ENCODE peak calls at places on chromosomes 13 and 19, in five cellular contexts. F is IMR-90, B is A549, X is K562, I is HepG2. A is an unnamed sample.
A peak's percentile ranks its signal among the peaks of the same experiment; 100 is the strongest.

GRCh38 chr13:95457294-95457693 is 95.2 kb upstream of the CLDN10 start:
- DNase-seq in B (no peak), I (no peak), F (peak; percentile 10), X (no peak), A (no peak)

GRCh38 chr13:27851481-27851880 is 59.2 kb downstream of the GSX1 start:
- DNase-seq in X (no peak), F (no peak), I (no peak), B (no peak), A (no peak)

GRCh38 chr13:44840131-44840530 is 149.1 kb downstream of the NUFIP1 start:
- DNase-seq in B (no peak), I (no peak), F (no peak), X (no peak), A (no peak)

GRCh38 chr19:51020988-51021651 is 1.6 kb upstream of the KLK10 start:
- DNase-seq in I (peak; percentile 40), B (peak; percentile 64), X (peak; percentile 48), F (peak; percentile 51), A (no peak)

GRCh38 chr19:3533020-3533408 is 6.0 kb upstream of the TEKTIP1 start:
- DNase-seq in F (no peak), I (no peak), X (no peak), B (no peak), A (no peak)

GRCh38 chr13:98370806-98371553 is 193.9 kb upstream of the RNF113B start:
- DNase-seq in B (no peak), X (no peak), I (no peak), F (peak; percentile 97), A (no peak)

GRCh38 chr19:48085077-48085476 is 25.5 kb downstream of the PLA2G4C start:
- DNase-seq in B (no peak), I (no peak), F (no peak), X (no peak), A (no peak)

GRCh38 chr19:35208121-35208520 is 20.4 kb downstream of the FAM187B start:
- DNase-seq in X (no peak), I (no peak), F (no peak), B (no peak), A (no peak)

GRCh38 chr13:81184556-81185265 is 843.8 kb upstream of the SPRY2 start:
- DNase-seq in B (no peak), X (no peak), F (peak; percentile 4), I (no peak), A (no peak)

GRCh38 chr13:106744516-106744915 is 176.6 kb upstream of the ARGLU1 start:
- DNase-seq in I (no peak), F (no peak), X (no peak), B (no peak), A (no peak)

GRCh38 chr13:43072394-43072793 is 49.0 kb downstream of the DNAJC15 start:
- DNase-seq in X (no peak), B (no peak), I (no peak), F (no peak), A (no peak)

GRCh38 chr19:48565090-48565489 is 13.1 kb downstream of the SULT2B1 start:
- DNase-seq in I (peak; percentile 88), F (peak; percentile 83), B (peak; percentile 71), X (no peak), A (no peak)

GRCh38 chr19:2053601-2054389 is 2.8 kb upstream of the MKNK2 start:
- DNase-seq in I (no peak), X (no peak), F (peak; percentile 23), B (no peak), A (no peak)

GRCh38 chr13:64525687-64526086 is 2704.4 kb downstream of the PCDH9 start:
- DNase-seq in B (no peak), I (no peak), X (no peak), F (no peak), A (no peak)

GRCh38 chr19:3243851-3244700 is 19.6 kb downstream of the CELF5 start:
- DNase-seq in I (peak; percentile 55), X (peak; percentile 48), B (no peak), F (peak; percentile 56), A (no peak)

GRCh38 chr13:85586422-85586831 is 212.8 kb downstream of the SLITRK6 start:
- DNase-seq in X (no peak), B (no peak), F (peak; percentile 85), I (no peak), A (no peak)

GRCh38 chr19:2226051-2226839 is 9.9 kb downstream of the PLEKHJ1 start:
- DNase-seq in I (no peak), B (no peak), F (no peak), X (no peak), A (no peak)

GRCh38 chr19:5030136-5030820 is 61.4 kb downstream of the KDM4B start:
- DNase-seq in X (no peak), F (no peak), B (no peak), I (no peak), A (no peak)

GRCh38 chr13:40352807-40353562 is 313.5 kb downstream of the FOXO1 start:
- DNase-seq in F (no peak), X (no peak), B (no peak), I (no peak), A (no peak)

GRCh38 chr13:66933994-66934393 is 296.1 kb downstream of the PCDH9 start:
- DNase-seq in B (peak; percentile 15), X (peak; percentile 23), F (peak; percentile 90), I (no peak), A (no peak)

GRCh38 chr19:50896591-50897190 is 14.5 kb downstream of the KLK4 start:
- DNase-seq in X (peak; percentile 40), F (peak; percentile 65), I (peak; percentile 26), B (no peak), A (no peak)

GRCh38 chr13:97753942-97754670 is 199.4 kb upstream of the IPO5 start:
- DNase-seq in B (no peak), F (no peak), X (peak; percentile 17), I (no peak), A (no peak)

GRCh38 chr19:4186087-4186993 is 3.9 kb downstream of the ANKRD24 start:
- DNase-seq in B (peak; percentile 83), X (peak; percentile 90), F (peak; percentile 58), I (peak; percentile 67), A (peak; percentile 66)

GRCh38 chr13:91661692-91662490 is 263.5 kb downstream of the GPC5 start:
- DNase-seq in I (no peak), F (no peak), B (no peak), X (no peak), A (no peak)

GRCh38 chr13:109251958-109252357 is 534.4 kb downstream of the IRS2 start:
- DNase-seq in F (no peak), I (no peak), X (no peak), B (no peak), A (no peak)

GRCh38 chr13:33251131-33251629 is 34.4 kb downstream of the STARD13 start:
- DNase-seq in B (no peak), I (no peak), F (peak; percentile 99), X (no peak), A (no peak)

GRCh38 chr13:20796791-20797513 is 23.2 kb upstream of the EEF1AKMT1 start:
- DNase-seq in X (no peak), B (no peak), I (no peak), F (peak; percentile 39), A (no peak)

GRCh38 chr19:5329141-5329540 is 11.5 kb downstream of the PTPRS start:
- DNase-seq in X (no peak), F (no peak), B (no peak), I (no peak), A (no peak)

GRCh38 chr13:113801289-113801961 is 42.4 kb downstream of the TMEM255B start:
- DNase-seq in I (no peak), X (no peak), B (no peak), F (no peak), A (no peak)

GRCh38 chr13:42991892-42992584 is at the start of gene EPSTI1:
- DNase-seq in F (peak; percentile 74), X (peak; percentile 31), B (no peak), I (no peak), A (peak; percentile 76)

GRCh38 chr19:18588611-18589379 is at the start of gene REX1BD:
- DNase-seq in F (peak; percentile 68), X (peak; percentile 86), B (no peak), I (peak; percentile 78), A (no peak)

GRCh38 chr19:33497778-33498175 is 23.8 kb downstream of the PEPD start:
- DNase-seq in F (no peak), I (no peak), B (no peak), X (no peak), A (no peak)

GRCh38 chr13:112444001-112444311 is 67.8 kb downstream of the SPACA7 start:
- DNase-seq in X (peak; percentile 70), B (peak; percentile 38), I (peak; percentile 44), F (peak; percentile 42), A (peak; percentile 64)
- TF ChIP-seq MAFK in X (no peak), B (no peak), I (no peak), F (no peak), A (no peak)

DNA sequence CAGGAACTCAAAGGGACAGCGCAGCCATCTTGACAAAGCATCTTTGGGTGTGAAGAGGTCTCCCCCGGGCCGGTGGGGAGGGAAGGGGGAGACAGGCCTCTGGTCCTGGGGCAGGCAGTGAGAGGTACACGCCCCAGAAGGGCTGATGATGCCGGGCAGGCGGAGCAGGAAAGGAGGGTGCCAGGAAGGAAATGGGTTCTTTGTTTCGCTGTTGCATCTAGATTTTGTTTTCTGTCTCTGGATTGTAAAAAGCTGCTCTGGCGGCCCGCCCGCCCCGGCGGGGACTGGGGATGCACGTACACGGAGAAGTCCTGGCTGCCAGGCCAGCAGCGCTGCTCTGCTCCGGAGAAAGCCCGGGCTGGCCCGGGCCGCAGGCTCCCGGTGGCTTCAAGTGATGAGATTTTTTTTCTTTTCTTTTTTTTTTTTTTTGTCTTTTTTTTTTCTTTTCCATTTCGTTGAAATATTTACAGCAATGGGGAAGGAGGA is 13.2 kb upstream of the ASF1B start:
- DNase-seq in B (no peak), F (no peak), I (no peak), X (no peak), A (no peak)
- H3K4me2 ChIP-seq in B (no peak overlapping the region), F (no peak overlapping the region), I (no peak overlapping the region), X (no peak overlapping the region), A (no peak overlapping the region)

GRCh38 chr19:9932835-9933234 is 3.5 kb downstream of the OLFM2 start:
- DNase-seq in I (no peak), B (no peak), F (no peak), X (no peak), A (no peak)

GRCh38 chr19:9937001-9937411 is 691 bp upstream of the OLFM2 start:
- DNase-seq in I (no peak), F (no peak), B (no peak), X (no peak), A (peak; percentile 83)

GRCh38 chr19:9936151-9937000 is at the start of gene OLFM2:
- DNase-seq in X (peak; percentile 83), I (no peak), F (no peak), B (no peak), A (peak; percentile 84)

GRCh38 chr19:9934132-9934950 is 2.0 kb downstream of the OLFM2 start:
- DNase-seq in F (peak; percentile 69), X (peak; percentile 94), I (peak; percentile 40), B (peak; percentile 52), A (peak; percentile 77)

GRCh38 chr19:9935409-9936062 is 779 bp downstream of the OLFM2 start:
- DNase-seq in B (no peak), X (no peak), I (no peak), F (no peak), A (peak; percentile 59)
- H3K4me3 ChIP-seq in B (peak overlapping the region; percentile 56), X (no peak overlapping the region), I (peak overlapping the region; percentile 39), F (peak overlapping the region; percentile 42), A (peak overlapping the region; percentile 79)

GRCh38 chr19:14683439-14683838 is 6.4 kb upstream of the ZNF333 start:
- DNase-seq in X (no peak), F (no peak), I (no peak), B (no peak), A (no peak)

GRCh38 chr19:14682084-14682483 is 7.4 kb upstream of the ADGRE3 start:
- DNase-seq in B (no peak), I (no peak), F (no peak), X (no peak), A (no peak)

GRCh38 chr19:14689598-14690503 is at the start of gene ZNF333:
- DNase-seq in I (peak; percentile 75), X (peak; percentile 99), F (peak; percentile 83), B (peak; percentile 54), A (peak; percentile 85)

GRCh38 chr19:14686411-14686810 is 3.4 kb upstream of the ZNF333 start:
- DNase-seq in X (no peak), F (peak; percentile 9), I (peak; percentile 8), B (no peak), A (no peak)
- TF ChIP-seq MAFK in X (no peak), F (no peak), I (no peak), B (no peak), A (no peak)